ENCODE peak calls at places on chromosomes 16 and 17, in seven cellular contexts. V, W, I, E, T, C and P are unnamed samples.
A peak's percentile ranks its signal among the peaks of the same experiment; 100 is the strongest.

GRCh38 chr16:2821483-2822157 is 4.6 kb downstream of the PRSS21 start:
- DNase-seq in V (no peak), W (no peak), I (no peak), E (no peak), T (no peak), C (no peak), P (peak; percentile 86)

GRCh38 chr17:74215332-74215727 is 2.0 kb downstream of the TTYH2 start:
- DNase-seq in V (no peak), W (no peak), I (no peak), E (no peak), T (no peak), C (no peak), P (no peak)

GRCh38 chr17:41773190-41773588 is 13.3 kb downstream of the JUP start:
- DNase-seq in V (no peak), W (peak; percentile 91), I (peak; percentile 33), E (peak; percentile 90), T (no peak), C (peak; percentile 87), P (peak; percentile 98)

GRCh38 chr17:75012320-75013076 is at the start of gene MRPL58:
- DNase-seq in V (peak; percentile 94), W (peak; percentile 87), I (peak; percentile 94), E (peak; percentile 87), T (peak; percentile 79), C (peak; percentile 91), P (peak; percentile 97)

GRCh38 chr17:27976331-27976730 is 66.1 kb upstream of the NLK start:
- DNase-seq in V (peak; percentile 60), W (no peak), I (peak; percentile 66), E (no peak), T (no peak), C (peak; percentile 60), P (no peak)

GRCh38 chr16:3431779-3432219 is 11.5 kb downstream of the ZNF597 start:
- DNase-seq in V (peak; percentile 59), W (peak; percentile 20), I (no peak), E (peak; percentile 22), T (peak; percentile 61), C (peak; percentile 23), P (peak; percentile 45)

GRCh38 chr17:64920026-64920418 is 744 bp upstream of the LRRC37A3 start:
- DNase-seq in V (no peak), W (peak; percentile 23), I (peak; percentile 22), E (peak; percentile 17), T (no peak), C (no peak), P (no peak)

GRCh38 chr16:788399-789126 is at the start of gene CHTF18:
- DNase-seq in V (peak; percentile 100), W (peak; percentile 89), I (peak; percentile 96), E (peak; percentile 91), T (peak; percentile 88), C (peak; percentile 90), P (peak; percentile 100)

GRCh38 chr17:62663304-62663703 is 35.8 kb downstream of the MRC2 start:
- DNase-seq in V (no peak), W (peak; percentile 10), I (no peak), E (no peak), T (no peak), C (no peak), P (peak; percentile 61)

GRCh38 chr16:30351586-30352419 is 3.3 kb downstream of the CD2BP2 start:
- DNase-seq in V (no peak), W (peak; percentile 95), I (no peak), E (peak; percentile 97), T (no peak), C (peak; percentile 93), P (peak; percentile 96)

GRCh38 chr17:13351046-13351445 is 250.7 kb downstream of the HS3ST3A1 start:
- DNase-seq in V (no peak), W (peak; percentile 22), I (no peak), E (no peak), T (no peak), C (peak; percentile 93), P (peak; percentile 69)

GRCh38 chr17:73343739-73344454 is 32.1 kb upstream of the CDC42EP4 start:
- DNase-seq in V (no peak), W (no peak), I (no peak), E (no peak), T (no peak), C (no peak), P (peak; percentile 76)

GRCh38 chr16:69522732-69523404 is 42.9 kb upstream of the NFAT5 start:
- DNase-seq in V (no peak), W (no peak), I (peak; percentile 18), E (no peak), T (no peak), C (no peak), P (no peak)

GRCh38 chr16:22427556-22427955 is 53.1 kb upstream of the CDR2 start:
- DNase-seq in V (no peak), W (no peak), I (no peak), E (no peak), T (no peak), C (no peak), P (no peak)

GRCh38 chr16:70565053-70565452 is 41.4 kb downstream of the SF3B3 start:
- DNase-seq in V (no peak), W (no peak), I (no peak), E (no peak), T (no peak), C (no peak), P (no peak)

GRCh38 chr17:45934044-45934979 is 40.0 kb downstream of the MAPT start:
- DNase-seq in V (no peak), W (no peak), I (no peak), E (no peak), T (no peak), C (no peak), P (peak; percentile 27)

GRCh38 chr16:57023541-57024249 is 34.3 kb downstream of the NLRC5 start:
- DNase-seq in V (no peak), W (no peak), I (no peak), E (no peak), T (peak; percentile 83), C (no peak), P (no peak)

GRCh38 chr16:66996324-66996982 is 8.1 kb downstream of the CES4A start:
- DNase-seq in V (no peak), W (peak; percentile 95), I (no peak), E (peak; percentile 91), T (no peak), C (peak; percentile 76), P (peak; percentile 96)

GRCh38 chr17:79818026-79818758 is 21.0 kb downstream of the CBX4 start:
- DNase-seq in V (no peak), W (no peak), I (no peak), E (no peak), T (no peak), C (no peak), P (no peak)

GRCh38 chr16:69003500-69003899 is 102.0 kb upstream of the HAS3 start:
- DNase-seq in V (no peak), W (peak; percentile 13), I (no peak), E (no peak), T (no peak), C (peak; percentile 28), P (no peak)

GRCh38 chr16:81500833-81501521 is 56.4 kb downstream of the CMIP start:
- DNase-seq in V (no peak), W (peak; percentile 14), I (no peak), E (no peak), T (no peak), C (peak; percentile 87), P (peak; percentile 95)

DNA sequence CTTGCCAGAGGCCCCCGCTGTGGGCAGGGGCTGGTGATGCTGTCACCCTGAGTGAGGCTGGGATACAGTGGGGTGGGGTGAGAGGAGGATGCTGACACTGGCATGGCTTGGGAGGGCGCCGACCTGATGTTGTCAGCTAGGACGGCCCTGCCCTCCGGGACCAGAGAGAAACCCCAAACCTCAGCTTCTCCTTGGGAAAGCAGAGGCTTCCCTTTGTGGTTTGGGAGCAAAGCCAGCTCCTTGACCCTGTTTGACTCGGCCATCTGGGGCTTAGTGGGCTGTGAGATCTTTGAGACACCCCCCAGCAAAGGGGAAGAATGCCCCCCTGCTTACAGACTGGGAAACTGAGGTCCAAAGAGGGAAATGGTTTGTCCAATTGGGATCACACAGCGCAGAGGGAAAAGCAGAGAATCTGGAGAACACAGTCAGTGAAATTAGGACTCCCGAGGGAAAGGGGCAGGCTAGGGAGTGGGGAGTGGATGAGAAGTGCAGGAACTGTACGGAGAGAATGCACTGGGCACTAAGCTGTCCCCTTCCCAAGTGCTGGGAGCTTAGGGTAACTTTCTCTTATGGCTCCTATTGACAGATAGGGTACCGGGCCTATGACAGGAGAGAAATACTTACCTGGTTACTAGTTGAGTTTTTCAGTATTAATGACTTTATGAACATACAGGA is 40.7 kb upstream of the DLX4 start:
- DNase-seq in V (no peak), W (no peak), I (no peak), E (no peak), T (no peak), C (no peak), P (peak; percentile 96)
- TF ChIP-seq CTCF in V (no peak), W (no peak), I (no peak), E (no peak), T (no peak), C (no peak), P (no peak)

DNA sequence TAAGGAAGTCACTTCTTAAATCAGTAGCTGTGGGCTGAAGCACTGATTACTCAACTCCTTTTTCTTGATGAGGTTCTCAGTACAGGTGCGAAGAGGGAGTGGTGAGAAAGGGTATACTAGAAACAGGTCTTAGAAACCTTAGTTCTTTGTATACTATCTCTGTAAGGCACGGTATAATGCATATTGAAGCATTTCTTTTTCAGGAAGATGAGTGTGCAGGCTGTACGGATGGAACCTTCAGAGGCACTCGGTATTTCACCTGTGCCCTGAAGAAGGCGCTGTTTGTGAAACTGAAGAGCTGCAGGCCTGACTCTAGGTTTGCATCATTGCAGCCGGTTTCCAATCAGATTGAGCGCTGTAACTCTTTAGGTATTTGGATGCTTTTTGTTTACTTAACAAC is 39.2 kb downstream of the CYLD start:
- DNase-seq in V (no peak), W (no peak), I (no peak), E (no peak), T (no peak), C (no peak), P (no peak)
- TF ChIP-seq CTCF in V (no peak), W (peak; percentile 3), I (no peak), E (peak; percentile 13), T (no peak), C (peak; percentile 12), P (no peak)

DNA sequence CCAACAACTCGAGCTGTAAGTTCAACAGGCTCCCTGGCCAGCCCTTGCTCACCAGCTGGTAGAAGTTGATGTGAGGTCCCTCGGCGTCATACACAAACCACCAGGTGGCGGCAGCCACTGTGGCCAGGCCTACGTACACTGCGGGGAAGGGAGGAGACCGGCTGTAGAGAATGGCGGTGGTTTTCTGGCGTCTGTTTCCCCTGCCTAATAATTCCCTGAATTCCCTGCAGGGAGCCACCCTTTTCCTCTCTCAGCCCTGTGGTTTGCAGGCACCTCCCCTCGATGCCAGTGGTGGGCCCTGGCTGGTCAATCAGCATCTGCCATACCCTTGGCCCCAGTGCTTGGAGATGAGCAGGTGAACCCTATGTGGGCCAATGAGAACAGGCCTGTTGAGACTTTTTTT is 18.9 kb upstream of the P2RX1 start:
- DNase-seq in V (peak; percentile 67), W (peak; percentile 78), I (peak; percentile 75), E (peak; percentile 86), T (peak; percentile 26), C (peak; percentile 76), P (peak; percentile 94)
- TF ChIP-seq CTCF in V (peak; percentile 58), W (peak; percentile 75), I (peak; percentile 56), E (peak; percentile 86), T (peak; percentile 34), C (peak; percentile 74), P (peak; percentile 54)

DNA sequence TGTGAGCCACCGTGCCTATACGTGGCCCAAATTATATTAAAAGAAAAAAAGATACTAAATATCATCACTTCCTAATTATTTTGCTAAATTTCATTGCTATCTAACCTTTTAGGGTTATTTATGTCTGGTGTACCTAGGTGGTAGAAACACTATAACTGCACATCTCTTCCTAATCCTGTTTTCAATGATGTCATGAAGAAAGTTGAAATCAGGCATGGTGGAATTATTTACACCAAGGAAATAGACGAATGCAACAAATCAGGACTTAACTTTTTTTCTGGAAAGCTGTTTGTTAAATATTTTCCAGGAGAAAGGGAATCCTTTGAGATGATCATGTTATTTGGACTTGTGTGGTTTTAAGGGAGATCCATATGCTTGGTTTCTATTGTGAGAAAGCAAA is 39.2 kb upstream of the SKAP1 start:
- DNase-seq in V (no peak), W (no peak), I (no peak), E (no peak), T (no peak), C (no peak), P (no peak)
- TF ChIP-seq CTCF in V (no peak), W (no peak), I (no peak), E (no peak), T (no peak), C (no peak), P (no peak)